ENCODE peak calls at places on chromosomes 16 and 17, in five cellular contexts. A is activated CD8-positive, alpha-beta memory T cell treated with anti-CD3 and anti-CD28 coated beads for 1 hour; M is activated CD8-positive, alpha-beta T cell treated with anti-CD3 and anti-CD28 coated beads, Interleukin-2, amount 10 ng/mL, durations not matched to agents 7 days and 5 days; L is GM03348; Q is stimulated activated CD8-positive, alpha-beta memory T cell treated with anti-CD3 and anti-CD28 coated beads, Interleukin-15, amount 100 ng/mL, for 1 hour. C is an unnamed sample.

GRCh38 chr16:67150058-67150832 is 553 bp downstream of the B3GNT9 start:
- DNase-seq in A (no peak), M (peak), L (peak), Q (no peak), C (no peak)

GRCh38 chr17:78875738-78876597 is 27.0 kb downstream of the CEP295NL start:
- DNase-seq in A (no peak), M (no peak), L (no peak), Q (no peak), C (no peak)

GRCh38 chr17:15133143-15133542 is 132.0 kb downstream of the PMP22 start:
- DNase-seq in A (no peak), M (no peak), L (no peak), Q (no peak), C (no peak)

GRCh38 chr16:69924041-69924775 is 26.9 kb upstream of the CLEC18A start:
- DNase-seq in A (no peak), M (no peak), L (no peak), Q (no peak), C (no peak)

GRCh38 chr16:66970775-66971725 is 10.0 kb downstream of the CES3 start:
- DNase-seq in A (no peak), M (no peak), L (no peak), Q (no peak), C (no peak)

GRCh38 chr17:60145006-60145935 is 4.5 kb upstream of the CA4 start:
- DNase-seq in A (no peak), M (no peak), L (no peak), Q (no peak), C (no peak)

GRCh38 chr17:77957869-77958715 is at the start of gene TNRC6C:
- DNase-seq in A (peak), M (peak), L (peak), Q (peak), C (peak)

GRCh38 chr17:45092932-45093430 is 31.9 kb downstream of the NMT1 start:
- DNase-seq in A (no peak), M (no peak), L (peak), Q (no peak), C (no peak)

GRCh38 chr17:9363440-9364350 is 211.9 kb downstream of the STX8 start:
- DNase-seq in A (no peak), M (no peak), L (no peak), Q (no peak), C (no peak)

GRCh38 chr17:10369239-10369638 is 3.6 kb downstream of the MYH13 start:
- DNase-seq in A (no peak), M (no peak), L (no peak), Q (no peak), C (no peak)

GRCh38 chr17:75319818-75320691 is 30.8 kb upstream of the SLC25A19 start:
- DNase-seq in A (no peak), M (no peak), L (no peak), Q (no peak), C (no peak)

GRCh38 chr16:82150569-82150968 is 19.5 kb downstream of the MPHOSPH6 start:
- DNase-seq in A (no peak), M (no peak), L (no peak), Q (no peak), C (no peak)